ENCODE peak calls at places on chromosomes 6 and 20, in six cellular contexts. R is cardiac fibroblast, L is AG04449, G is RWPE1, B is omental fat pad, A is GM12865. C is an unnamed sample.

GRCh38 chr6:89997456-89998445 is 103.5 kb downstream of the GJA10 start:
- DNase-seq in R (peak), L (peak), G (no peak), B (no peak), A (no peak), C (no peak)

GRCh38 chr6:109349419-109349987 is 32.8 kb downstream of the CD164 start:
- DNase-seq in R (peak), L (peak), G (peak), B (no peak), A (no peak), C (no peak)

GRCh38 chr6:123508290-123508689 is 128.5 kb downstream of the TRDN start:
- DNase-seq in R (no peak), L (no peak), G (no peak), B (no peak), A (no peak), C (no peak)

GRCh38 chr6:150865043-150865405 is 478 bp upstream of the MTHFD1L start:
- DNase-seq in R (no peak), L (no peak), G (no peak), B (no peak), A (no peak), C (no peak)

GRCh38 chr20:62149532-62150235 is 6.1 kb downstream of the SS18L1 start:
- DNase-seq in R (peak), L (no peak), G (peak), B (no peak), A (no peak), C (no peak)

GRCh38 chr20:4220756-4221155 is 205.4 kb upstream of the RNF24 start:
- DNase-seq in R (no peak), L (no peak), G (no peak), B (no peak), A (no peak), C (no peak)

GRCh38 chr6:53347250-53347920 is 1.4 kb downstream of the ELOVL5 start:
- DNase-seq in R (peak), L (no peak), G (no peak), B (no peak), A (peak), C (peak)

GRCh38 chr6:116111552-116112528 is 11.2 kb downstream of the NT5DC1 start:
- DNase-seq in R (peak), L (no peak), G (no peak), B (no peak), A (peak), C (no peak)

GRCh38 chr20:51985013-51985415 is 182.7 kb upstream of the SALL4 start:
- DNase-seq in R (peak), L (peak), G (peak), B (no peak), A (no peak), C (no peak)

GRCh38 chr20:49569403-49570115 is 1.6 kb upstream of the PTGIS start:
- DNase-seq in R (peak), L (no peak), G (no peak), B (no peak), A (no peak), C (no peak)

GRCh38 chr6:158413814-158414563 is 101.7 kb downstream of the TULP4 start:
- DNase-seq in R (no peak), L (no peak), G (no peak), B (no peak), A (no peak), C (no peak)

GRCh38 chr6:79657238-79657637 is 26.1 kb downstream of the SH3BGRL2 start:
- DNase-seq in R (no peak), L (no peak), G (no peak), B (no peak), A (no peak), C (no peak)

GRCh38 chr6:82408952-82409421 is 45.4 kb downstream of the TPBG start:
- DNase-seq in R (peak), L (peak), G (peak), B (no peak), A (peak), C (no peak)

GRCh38 chr20:9156529-9157280 is 87.8 kb downstream of the PLCB4 start:
- DNase-seq in R (no peak), L (no peak), G (no peak), B (no peak), A (no peak), C (no peak)

GRCh38 chr20:35539756-35540212 is 2.1 kb upstream of the ERGIC3 start:
- DNase-seq in R (peak), L (no peak), G (no peak), B (no peak), A (peak), C (no peak)

GRCh38 chr20:62951143-62951895 is 1.2 kb upstream of the SLC17A9 start:
- DNase-seq in R (no peak), L (no peak), G (no peak), B (no peak), A (no peak), C (no peak)

GRCh38 chr6:111161650-111162049 is 74.3 kb downstream of the SLC16A10 start:
- DNase-seq in R (no peak), L (no peak), G (no peak), B (no peak), A (no peak), C (no peak)

GRCh38 chr6:111162504-111162903 is 75.2 kb downstream of the SLC16A10 start:
- DNase-seq in R (no peak), L (no peak), G (no peak), B (no peak), A (no peak), C (no peak)

GRCh38 chr6:111154981-111155380 is 67.7 kb downstream of the SLC16A10 start:
- DNase-seq in R (no peak), L (no peak), G (no peak), B (no peak), A (no peak), C (no peak)

GRCh38 chr6:111159628-111160027 is 72.3 kb downstream of the SLC16A10 start:
- DNase-seq in R (no peak), L (no peak), G (no peak), B (no peak), A (no peak), C (no peak)

GRCh38 chr6:111157412-111157811 is 70.1 kb downstream of the SLC16A10 start:
- DNase-seq in R (no peak), L (no peak), G (no peak), B (no peak), A (no peak), C (no peak)
- TF ChIP-seq CTCF in R (no peak), L (no peak), G (no peak), B (no peak), A (no peak), C (no peak)

DNA sequence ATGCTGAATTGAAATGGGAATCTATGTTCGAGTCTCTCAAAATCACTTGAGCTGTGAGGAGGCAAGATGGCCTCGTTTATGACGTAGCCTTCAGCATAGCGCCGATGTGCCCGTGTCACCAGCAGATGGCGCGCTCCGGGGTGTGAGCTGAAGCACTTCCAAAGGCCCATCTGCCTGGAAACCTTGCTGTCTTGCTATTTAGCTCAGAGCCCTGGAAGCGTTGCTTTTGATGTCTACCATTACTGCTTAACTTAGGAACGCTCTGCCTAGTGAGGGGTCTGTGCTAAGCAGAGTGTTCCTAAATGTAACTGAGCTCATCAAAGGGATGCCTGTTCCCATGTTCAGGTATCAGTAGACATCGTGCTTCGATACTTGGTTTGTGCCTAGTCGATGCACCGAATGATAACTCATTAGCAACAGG is 67.7 kb downstream of the SYCP2L start:
- DNase-seq in R (peak), L (peak), G (peak), B (peak), A (peak), C (peak)
- TF ChIP-seq CTCF in R (peak), L (peak), G (peak), B (no peak), A (peak), C (peak)

DNA sequence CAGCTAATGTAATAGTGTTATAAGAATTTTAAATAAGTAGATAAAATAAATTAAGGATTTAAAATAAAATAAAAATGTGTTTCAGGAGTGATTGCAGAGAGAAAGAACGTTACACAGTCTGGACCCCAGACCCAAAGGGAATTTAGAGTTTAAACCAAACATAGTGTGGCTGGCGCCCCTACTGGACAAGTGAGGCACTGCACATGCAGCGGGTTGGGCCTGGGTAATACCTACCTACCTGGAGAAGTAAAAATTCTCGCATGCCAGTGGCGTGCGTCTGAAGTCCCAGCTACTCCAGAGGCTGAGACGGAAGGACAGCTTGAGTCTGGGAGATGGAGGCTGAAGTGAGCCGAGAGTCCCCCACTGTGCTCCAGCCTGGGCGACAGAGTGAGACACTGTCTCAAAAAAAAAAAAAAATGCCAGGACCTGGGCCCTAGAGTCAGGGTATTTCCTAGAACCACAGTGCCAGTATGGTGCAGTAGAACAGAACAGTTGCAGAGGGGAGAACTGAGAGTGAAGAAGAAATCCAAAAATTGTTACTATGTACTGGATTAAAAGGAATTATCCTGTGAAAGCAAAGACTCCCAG is 71.4 kb upstream of the TCF21 start:
- DNase-seq in R (no peak), L (no peak), G (no peak), B (no peak), A (peak), C (peak)
- TF ChIP-seq CTCF in R (peak), L (peak), G (peak), B (no peak), A (peak), C (peak)

GRCh38 chr20:32191422-32191821 is 16.1 kb downstream of the PLAGL2 start:
- DNase-seq in R (no peak), L (no peak), G (no peak), B (no peak), A (no peak), C (no peak)
- TF ChIP-seq CTCF in R (no peak), L (no peak), G (no peak), B (no peak), A (no peak), C (no peak)

DNA sequence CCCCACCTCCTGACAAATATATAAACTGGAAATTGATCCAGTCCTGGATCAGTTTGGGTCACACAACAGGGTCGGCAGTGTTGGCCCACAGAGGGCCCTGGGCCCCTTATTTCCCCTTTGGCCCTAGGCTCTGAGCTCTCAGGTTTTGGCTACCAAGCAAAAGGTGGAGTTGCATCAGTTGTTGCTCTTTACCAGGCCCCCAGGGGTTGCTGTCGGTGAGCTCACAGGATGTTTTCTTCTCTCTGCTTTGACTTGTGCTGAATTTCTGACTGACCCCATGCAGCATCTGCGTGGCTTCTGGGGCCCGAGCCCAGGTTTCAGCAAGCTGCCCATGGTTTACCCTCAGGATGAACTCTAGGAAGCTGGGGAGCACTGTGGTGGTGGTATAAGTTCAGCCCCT is 44.6 kb downstream of the PPARD start:
- DNase-seq in R (peak), L (no peak), G (no peak), B (no peak), A (no peak), C (no peak)
- TF ChIP-seq CTCF in R (no peak), L (no peak), G (no peak), B (no peak), A (no peak), C (no peak)

DNA sequence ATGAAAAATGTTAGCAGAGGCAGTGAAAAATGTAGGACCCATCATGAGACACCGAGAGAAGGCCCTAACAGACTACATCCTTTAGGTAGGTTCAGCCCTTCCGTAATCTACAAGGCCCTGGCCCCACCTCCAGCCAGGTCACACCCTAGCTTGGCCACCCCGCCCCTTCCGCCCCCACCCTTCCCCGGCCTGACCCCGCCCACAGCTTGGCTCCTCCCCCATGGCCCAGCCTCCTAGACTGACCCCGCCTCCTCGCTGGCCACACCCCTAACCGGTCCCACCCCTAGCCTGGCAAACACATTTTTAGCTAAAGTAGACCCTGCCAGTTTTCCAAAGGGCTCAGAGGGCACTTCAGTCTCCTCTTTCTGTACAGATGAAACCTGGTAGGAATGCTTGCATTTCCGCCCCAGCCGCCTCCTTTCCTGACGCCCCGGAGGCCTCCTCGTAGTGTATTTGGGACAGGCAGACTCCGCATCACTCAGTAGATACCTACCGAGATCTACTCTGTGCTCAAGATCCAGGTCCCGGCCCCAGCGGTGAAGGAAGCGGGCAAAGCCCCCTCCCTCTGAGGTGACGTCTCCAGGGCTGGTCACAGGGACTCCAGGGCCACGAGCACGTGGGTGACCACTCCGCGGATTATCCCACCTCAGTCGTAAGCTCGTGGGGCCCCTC is 443.5 kb downstream of the PREX1 start:
- DNase-seq in R (no peak), L (no peak), G (peak), B (no peak), A (no peak), C (peak)
- TF ChIP-seq CTCF in R (no peak), L (no peak), G (no peak), B (no peak), A (no peak), C (no peak)

DNA sequence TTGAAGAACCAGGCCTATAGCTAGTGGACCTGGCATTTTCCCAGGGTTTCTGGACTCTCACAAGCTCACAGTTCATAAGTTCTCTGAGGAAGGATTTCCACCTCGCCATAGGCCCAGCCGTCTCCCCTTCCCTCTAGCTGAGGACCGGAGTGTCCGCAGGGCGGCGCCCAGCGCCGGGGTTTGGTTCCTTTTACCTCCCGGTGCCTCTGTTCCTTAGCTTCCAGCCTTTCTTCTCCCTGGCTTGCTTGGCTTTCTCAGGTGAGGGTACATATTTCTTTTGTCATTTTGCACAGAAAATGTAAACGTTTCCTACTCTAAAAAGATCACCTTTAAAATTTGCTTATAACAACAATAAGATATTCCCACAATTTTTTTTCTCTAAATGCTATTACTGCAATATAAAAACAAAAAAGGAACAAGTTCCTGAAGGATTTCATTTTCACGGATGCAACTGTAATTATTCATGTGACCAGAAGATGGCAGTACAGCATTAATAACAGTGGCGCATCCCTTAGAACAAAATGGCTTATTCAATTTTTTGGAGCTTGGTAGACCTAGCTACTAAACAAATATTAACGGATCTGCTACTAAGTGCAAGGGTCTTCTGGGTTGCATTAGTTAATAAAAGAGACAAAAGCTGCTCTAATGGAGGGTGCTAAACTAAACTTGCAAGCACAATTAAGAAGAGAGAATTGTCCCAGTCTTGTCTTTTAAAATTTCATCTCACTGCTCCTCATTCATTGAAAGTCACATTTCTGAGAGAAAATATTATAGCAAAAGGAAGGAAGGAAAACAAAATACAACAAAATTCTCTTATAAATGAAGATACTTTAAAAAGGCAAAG is 172.9 kb downstream of the ADGRG6 start:
- DNase-seq in R (peak), L (no peak), G (peak), B (no peak), A (peak), C (peak)
- TF ChIP-seq CTCF in R (peak), L (peak), G (peak), B (no peak), A (peak), C (peak)

DNA sequence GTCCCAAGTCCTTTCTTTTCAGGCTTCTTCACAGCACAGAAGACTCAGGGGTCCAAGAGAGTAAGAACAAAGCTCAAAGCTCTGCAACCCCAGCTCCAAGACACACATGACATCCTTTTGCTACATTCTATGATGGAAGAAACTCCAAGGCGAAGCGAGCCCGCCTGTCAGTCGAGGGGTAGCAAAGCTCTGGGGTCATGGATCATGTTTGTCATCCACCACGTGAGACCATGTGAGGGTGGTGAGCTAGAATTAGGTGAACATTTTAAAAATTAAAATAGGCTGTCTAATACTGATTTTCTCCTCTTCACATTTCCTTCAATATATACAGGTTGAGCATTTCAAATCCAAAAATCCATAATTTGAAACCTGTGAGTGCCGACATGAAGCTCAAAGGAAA is 189.6 kb downstream of the TTLL2 start:
- DNase-seq in R (no peak), L (no peak), G (no peak), B (no peak), A (no peak), C (no peak)
- TF ChIP-seq CTCF in R (no peak), L (no peak), G (no peak), B (no peak), A (no peak), C (no peak)

GRCh38 chr20:6184086-6184485 is 61.3 kb upstream of the FERMT1 start:
- DNase-seq in R (no peak), L (no peak), G (no peak), B (no peak), A (no peak), C (no peak)
- TF ChIP-seq CTCF in R (no peak), L (no peak), G (no peak), B (no peak), A (peak), C (no peak)

GRCh38 chr6:154156135-154156948 is 117.3 kb downstream of the OPRM1 start:
- DNase-seq in R (peak), L (no peak), G (no peak), B (no peak), A (peak), C (peak)
- TF ChIP-seq CTCF in R (peak), L (peak), G (peak), B (no peak), A (peak), C (peak)

C was measured in GM13977.